ENCODE peak calls at places on chromosomes 6 and 20, in five cellular contexts. E is SJSA1; M is mesothelial cell of epicardium; N is activated CD8-positive, alpha-beta memory T cell treated with anti-CD3 and anti-CD28 coated beads for 48 hours; J is progenitor cell of endocrine pancreas. F is an unnamed sample.

GRCh38 chr6:149513915-149514314 is 29.1 kb upstream of the ZC3H12D start:
- DNase-seq in J (no peak), N (no peak), E (no peak), M (no peak), F (no peak)

GRCh38 chr6:53032853-53033252 is 32.4 kb upstream of the FBXO9 start:
- DNase-seq in N (no peak), M (no peak), J (no peak), E (no peak), F (no peak)

GRCh38 chr6:71457883-71458282 is 169.3 kb downstream of the OGFRL1 start:
- DNase-seq in N (no peak), J (no peak), M (no peak), E (no peak), F (no peak)

GRCh38 chr6:50062051-50062450 is 12.3 kb upstream of the DEFB112 start:
- DNase-seq in N (no peak), E (no peak), M (no peak), J (no peak), F (no peak)

GRCh38 chr20:22353586-22353985 is 230.8 kb downstream of the FOXA2 start:
- DNase-seq in N (no peak), E (no peak), M (no peak), J (no peak), F (no peak)

GRCh38 chr20:41318271-41318649 is 729 bp upstream of the ZHX3 start:
- DNase-seq in J (no peak), E (no peak), M (no peak), N (no peak), F (no peak)

GRCh38 chr6:624979-625378 is 31.9 kb downstream of the HUS1B start:
- DNase-seq in N (no peak), M (no peak), J (no peak), E (no peak), F (no peak)

GRCh38 chr6:157622427-157622826 is 200.6 kb upstream of the SNX9 start:
- DNase-seq in J (no peak), M (no peak), E (no peak), N (no peak), F (no peak)

GRCh38 chr6:113837170-113837569 is 20.0 kb upstream of the MARCKS start:
- DNase-seq in N (no peak), M (no peak), J (no peak), E (no peak), F (no peak)

GRCh38 chr20:36320898-36321695 is 15.0 kb downstream of the DLGAP4 start:
- DNase-seq in J (no peak), E (no peak), N (no peak), M (no peak), F (no peak)

GRCh38 chr6:37021356-37022129 is 16.1 kb downstream of the FGD2 start:
- DNase-seq in E (no peak), J (no peak), M (no peak), N (no peak), F (no peak)

GRCh38 chr6:85068221-85068620 is 303.8 kb upstream of the TBX18 start:
- DNase-seq in M (no peak), E (no peak), J (no peak), N (no peak), F (no peak)

GRCh38 chr20:64140956-64141355 is 23.3 kb upstream of the MYT1 start:
- DNase-seq in E (peak), N (no peak), J (no peak), M (no peak), F (no peak)

F was measured in iPS DF 19.7.